ENCODE peak calls at places on chromosomes 16 and 17, in six cellular contexts. O, B, T, L, Z and E are unnamed samples.

GRCh38 chr16:85514601-85515318 is 98.4 kb upstream of the GSE1 start:
- DNase-seq in B (no peak), Z (no peak), L (peak; percentile 56), O (peak; percentile 79), T (peak; percentile 77), E (no peak)

GRCh38 chr16:75097941-75098897 is 18.4 kb downstream of the LDHD start:
- DNase-seq in Z (no peak), O (no peak), T (no peak), L (no peak), B (no peak), E (no peak)

GRCh38 chr17:78780852-78781338 is 1.2 kb downstream of the CYTH1 start:
- DNase-seq in B (no peak), Z (no peak), O (no peak), T (no peak), L (no peak), E (no peak)

GRCh38 chr16:65032397-65032796 is 89.5 kb downstream of the CDH11 start:
- DNase-seq in Z (no peak), L (no peak), T (no peak), O (no peak), B (no peak), E (no peak)

GRCh38 chr17:50367401-50367800 is 5.6 kb downstream of the MRPL27 start:
- DNase-seq in O (no peak), Z (no peak), L (no peak), T (no peak), B (no peak), E (no peak)

GRCh38 chr16:79501446-79501845 is 99.1 kb downstream of the MAF start:
- DNase-seq in T (no peak), L (no peak), O (no peak), Z (no peak), B (no peak), E (no peak)

GRCh38 chr16:50804290-50804907 is 62.5 kb downstream of the CYLD start:
- DNase-seq in B (no peak), O (no peak), T (no peak), Z (no peak), L (no peak), E (no peak)

GRCh38 chr17:42554250-42555121 is 1.8 kb downstream of the HSD17B1 start:
- DNase-seq in T (peak; percentile 93), Z (peak; percentile 95), L (peak; percentile 78), B (peak; percentile 72), O (peak; percentile 85), E (peak; percentile 87)

GRCh38 chr16:72493681-72494415 is 321.9 kb upstream of the PMFBP1 start:
- DNase-seq in L (no peak), Z (no peak), B (no peak), T (no peak), O (no peak), E (no peak)

GRCh38 chr17:59890720-59891119 is 2.0 kb downstream of the TUBD1 start:
- DNase-seq in L (no peak), O (no peak), Z (no peak), T (no peak), B (peak; percentile 29), E (no peak)

GRCh38 chr17:81110488-81111040 is 54.7 kb upstream of the PVALEF start:
- DNase-seq in L (no peak), O (no peak), B (no peak), Z (no peak), T (no peak), E (no peak)

GRCh38 chr17:34178047-34178446 is 77.0 kb upstream of the CCL2 start:
- DNase-seq in B (no peak), Z (no peak), L (no peak), T (no peak), O (no peak), E (no peak)

GRCh38 chr17:36532435-36532975 is 2.2 kb downstream of the MYO19 start:
- DNase-seq in O (no peak), T (no peak), B (no peak), L (no peak), Z (peak; percentile 14), E (no peak)

GRCh38 chr17:59783221-59784016 is 76.0 kb downstream of the VMP1 start:
- DNase-seq in Z (no peak), L (no peak), T (no peak), B (peak; percentile 45), O (no peak), E (no peak)

GRCh38 chr17:77148109-77148958 is 7.6 kb downstream of the SEC14L1 start:
- DNase-seq in L (no peak), B (no peak), T (no peak), O (no peak), Z (no peak), E (no peak)

GRCh38 chr16:88785106-88785924 is at the start of gene PIEZO1:
- DNase-seq in Z (no peak), T (peak; percentile 71), O (peak; percentile 69), B (peak; percentile 90), L (peak; percentile 61), E (no peak)

GRCh38 chr16:2535644-2536021 is 2.2 kb upstream of the PDPK1 start:
- DNase-seq in L (no peak), T (peak; percentile 28), Z (no peak), B (no peak), O (no peak), E (peak; percentile 89)

GRCh38 chr16:2532494-2533141 is 1.4 kb upstream of the CEMP1 start:
- DNase-seq in O (peak; percentile 85), B (peak; percentile 73), T (peak; percentile 59), L (peak; percentile 88), Z (peak; percentile 86), E (no peak)

GRCh38 chr16:2533912-2534311 is 2.7 kb upstream of the CEMP1 start:
- DNase-seq in T (no peak), B (no peak), L (no peak), Z (no peak), O (no peak), E (no peak)

GRCh38 chr16:2531696-2532493 is 687 bp upstream of the CEMP1 start:
- DNase-seq in O (peak; percentile 99), B (peak; percentile 99), L (peak; percentile 98), Z (peak; percentile 95), T (peak; percentile 99), E (peak; percentile 98)

DNA sequence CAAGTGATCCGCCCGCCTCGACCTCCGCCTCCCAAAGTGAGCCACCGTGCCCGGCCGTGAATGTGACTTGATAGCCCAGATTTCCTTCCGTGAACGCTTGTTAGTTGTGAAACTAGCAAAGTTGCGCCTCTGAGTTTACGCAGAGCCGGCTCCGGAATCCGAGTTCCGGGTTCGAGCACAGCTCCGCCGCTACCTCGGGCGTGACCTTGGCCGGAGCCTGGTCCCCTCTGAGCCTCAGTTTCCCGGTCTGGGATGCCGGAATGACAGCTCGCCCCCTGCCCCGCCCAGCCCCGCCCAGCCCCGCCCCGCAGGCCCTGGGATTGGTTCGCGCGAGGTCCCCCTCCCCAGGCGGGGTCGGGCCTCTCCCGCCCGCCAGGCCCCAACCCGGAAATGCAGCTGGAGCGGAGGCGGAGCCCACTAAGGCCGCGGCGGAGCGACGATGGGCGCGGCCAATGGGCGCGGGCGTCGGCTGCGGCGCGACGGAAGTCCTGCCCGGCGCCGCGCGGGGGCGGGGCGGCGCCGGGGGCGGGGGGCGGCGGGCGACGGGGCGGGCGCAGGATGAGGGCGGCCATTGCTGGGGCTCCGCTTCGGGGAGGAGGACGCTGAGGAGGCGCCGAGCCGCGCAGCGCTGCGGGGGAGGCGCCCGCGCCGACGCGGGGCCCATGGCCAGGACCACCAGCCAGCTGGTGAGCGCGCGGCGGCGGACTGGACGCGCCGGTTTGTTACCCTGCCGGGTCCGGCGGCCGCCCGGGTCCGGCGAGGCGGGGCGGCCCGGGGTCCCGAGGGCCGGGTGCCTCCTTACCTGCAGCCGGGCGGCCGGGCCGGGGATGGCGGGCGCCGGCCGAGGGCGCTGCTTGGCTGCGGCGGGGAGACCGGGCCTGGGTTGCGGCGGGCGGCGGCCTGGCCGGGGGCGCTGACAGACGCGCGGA is at the start of gene PDPK1:
- DNase-seq in L (peak; percentile 93), O (peak; percentile 94), Z (peak; percentile 88), T (peak; percentile 96), B (peak; percentile 97), E (peak; percentile 94)
- TF ChIP-seq POLR2A in L (peak; percentile 59), O (no peak), Z (peak; percentile 56), T (peak; percentile 50), B (no peak), E (no peak)

DNA sequence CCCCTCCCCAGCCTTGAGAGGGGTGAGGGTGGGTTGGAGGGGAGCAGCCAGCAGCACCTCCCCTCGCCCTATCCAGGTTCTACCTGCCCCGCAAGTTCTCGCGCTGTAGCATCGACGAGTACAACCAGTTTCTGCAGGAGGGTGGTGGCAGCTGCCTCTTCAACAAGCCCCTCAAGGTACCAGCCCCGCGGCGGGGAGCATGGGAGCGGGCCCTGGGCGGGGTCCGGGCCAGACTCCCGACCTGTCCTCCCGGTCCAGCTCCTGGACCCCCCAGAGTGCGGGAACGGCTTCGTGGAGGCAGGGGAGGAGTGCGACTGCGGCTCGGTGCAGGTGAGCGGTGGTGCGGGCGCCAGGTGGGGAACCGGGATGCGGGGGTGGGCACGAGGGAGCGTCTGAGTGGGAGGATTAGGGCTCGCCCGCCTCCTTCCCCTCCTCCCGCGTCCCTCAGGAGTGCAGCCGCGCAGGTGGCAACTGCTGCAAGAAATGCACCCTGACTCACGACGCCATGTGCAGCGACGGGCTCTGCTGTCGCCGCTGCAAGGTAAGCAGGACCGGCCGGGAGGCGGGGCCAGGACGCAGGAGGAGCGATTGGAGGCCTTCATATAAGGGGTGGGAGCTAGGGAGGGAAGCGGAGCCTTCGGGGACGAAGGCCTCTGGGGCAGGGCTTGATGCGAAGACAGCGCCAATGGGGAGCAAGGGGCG is 16.5 kb downstream of the ADAM11 start:
- DNase-seq in O (peak; percentile 97), T (no peak), Z (peak; percentile 99), B (peak; percentile 98), L (peak; percentile 97), E (no peak)
- TF ChIP-seq POLR2A in O (no peak), T (no peak), Z (peak; percentile 54), B (no peak), L (peak; percentile 36), E (no peak)

GRCh38 chr16:13181432-13181831 is 280.0 kb downstream of the SHISA9 start:
- DNase-seq in T (no peak), B (no peak), L (no peak), Z (no peak), O (no peak), E (no peak)

GRCh38 chr16:13178318-13178717 is 276.9 kb downstream of the SHISA9 start:
- DNase-seq in T (no peak), Z (no peak), L (no peak), B (no peak), O (no peak), E (no peak)

GRCh38 chr16:13171313-13171712 is 269.9 kb downstream of the SHISA9 start:
- DNase-seq in B (no peak), T (no peak), L (no peak), O (no peak), Z (no peak), E (no peak)

GRCh38 chr16:13176711-13177110 is 275.3 kb downstream of the SHISA9 start:
- DNase-seq in B (no peak), T (no peak), O (no peak), L (no peak), Z (no peak), E (peak; percentile 20)
- TF ChIP-seq POLR2A in B (no peak), T (no peak), O (no peak), L (no peak), Z (no peak), E (no peak)

GRCh38 chr17:58082870-58083490 is at the start of gene DYNLL2:
- DNase-seq in O (peak; percentile 92), B (peak; percentile 95), L (peak; percentile 86), Z (peak; percentile 89), T (peak; percentile 97), E (peak; percentile 94)

GRCh38 chr17:58085039-58085715 is 2.0 kb downstream of the DYNLL2 start:
- DNase-seq in Z (peak; percentile 33), T (no peak), L (no peak), O (no peak), B (no peak), E (no peak)

GRCh38 chr17:58082341-58082869 is 814 bp upstream of the DYNLL2 start:
- DNase-seq in T (no peak), B (no peak), Z (peak; percentile 48), O (peak; percentile 14), L (no peak), E (peak; percentile 93)

GRCh38 chr17:58084317-58084981 is 1.2 kb downstream of the DYNLL2 start:
- DNase-seq in O (peak; percentile 54), Z (peak; percentile 58), B (peak; percentile 88), T (peak; percentile 44), L (peak; percentile 46), E (peak; percentile 91)

GRCh38 chr17:58083491-58084316 is 485 bp downstream of the DYNLL2 start:
- DNase-seq in L (peak; percentile 23), Z (peak; percentile 58), O (peak; percentile 63), B (peak; percentile 92), T (peak; percentile 84), E (no peak)
- TF ChIP-seq POLR2A in L (peak; percentile 24), Z (no peak), O (peak; percentile 29), B (no peak), T (peak; percentile 9), E (peak; percentile 21)